ENCODE peak calls at places on chromosomes 5 and 9, in ten cellular contexts. One of them, this sample, is unnamed.

GRCh38 chr5:95027151-95027721 is 257.7 kb downstream of the MCTP1 start:
- DNase-seq in pancreas: no peak
- DNase-seq in stimulated activated CD8-positive, alpha-beta memory T cell treated with anti-CD3 and anti-CD28 coated beads, Interleukin-2, amount 100 ng/mL, for 48 hours: no peak
- DNase-seq in left lobe of liver: no peak
- DNase-seq in progenitor cell of endocrine pancreas: no peak
- DNase-seq in epithelial cell of esophagus: no peak
- DNase-seq in body of pancreas: no peak
- DNase-seq in osteocyte: no peak
- DNase-seq in SW 1271: no peak
- DNase-seq in stimulated activated naive B cell treated with anti-CD40 and anti-IgM and Interleukin-4, amounts not matched to agents 10 μg/mL and 1 μg/mL and 100 μg/mL, for 72 hours: no peak
- DNase-seq in this sample: peak; percentile 54

GRCh38 chr9:93111371-93112115 is 15.5 kb downstream of the CARD19 start:
- DNase-seq in pancreas: peak; percentile 52
- DNase-seq in stimulated activated CD8-positive, alpha-beta memory T cell treated with anti-CD3 and anti-CD28 coated beads, Interleukin-2, amount 100 ng/mL, for 48 hours: no peak
- DNase-seq in left lobe of liver: peak; percentile 47
- DNase-seq in progenitor cell of endocrine pancreas: no peak
- DNase-seq in epithelial cell of esophagus: peak; percentile 92
- DNase-seq in body of pancreas: no peak
- DNase-seq in osteocyte: no peak
- DNase-seq in SW 1271: no peak
- DNase-seq in stimulated activated naive B cell treated with anti-CD40 and anti-IgM and Interleukin-4, amounts not matched to agents 10 μg/mL and 1 μg/mL and 100 μg/mL, for 72 hours: peak; percentile 61
- DNase-seq in this sample: peak; percentile 35

GRCh38 chr9:132488611-132489010 is 78.6 kb downstream of the CFAP77 start:
- DNase-seq in pancreas: no peak
- DNase-seq in stimulated activated CD8-positive, alpha-beta memory T cell treated with anti-CD3 and anti-CD28 coated beads, Interleukin-2, amount 100 ng/mL, for 48 hours: no peak
- DNase-seq in left lobe of liver: no peak
- DNase-seq in progenitor cell of endocrine pancreas: no peak
- DNase-seq in epithelial cell of esophagus: no peak
- DNase-seq in body of pancreas: no peak
- DNase-seq in osteocyte: no peak
- DNase-seq in SW 1271: no peak
- DNase-seq in stimulated activated naive B cell treated with anti-CD40 and anti-IgM and Interleukin-4, amounts not matched to agents 10 μg/mL and 1 μg/mL and 100 μg/mL, for 72 hours: no peak
- DNase-seq in this sample: no peak

GRCh38 chr5:95761771-95762680 is 30.9 kb downstream of the RHOBTB3 start:
- DNase-seq in pancreas: no peak
- DNase-seq in stimulated activated CD8-positive, alpha-beta memory T cell treated with anti-CD3 and anti-CD28 coated beads, Interleukin-2, amount 100 ng/mL, for 48 hours: no peak
- DNase-seq in left lobe of liver: no peak
- DNase-seq in progenitor cell of endocrine pancreas: no peak
- DNase-seq in epithelial cell of esophagus: no peak
- DNase-seq in body of pancreas: no peak
- DNase-seq in osteocyte: no peak
- DNase-seq in SW 1271: no peak
- DNase-seq in stimulated activated naive B cell treated with anti-CD40 and anti-IgM and Interleukin-4, amounts not matched to agents 10 μg/mL and 1 μg/mL and 100 μg/mL, for 72 hours: no peak
- DNase-seq in this sample: peak; percentile 45

GRCh38 chr5:136080483-136081180 is 51.8 kb downstream of the TGFBI start:
- DNase-seq in pancreas: peak; percentile 81
- DNase-seq in stimulated activated CD8-positive, alpha-beta memory T cell treated with anti-CD3 and anti-CD28 coated beads, Interleukin-2, amount 100 ng/mL, for 48 hours: peak; percentile 59
- DNase-seq in left lobe of liver: peak; percentile 94
- DNase-seq in progenitor cell of endocrine pancreas: peak; percentile 41
- DNase-seq in epithelial cell of esophagus: peak; percentile 83
- DNase-seq in body of pancreas: peak; percentile 75
- DNase-seq in osteocyte: no peak
- DNase-seq in SW 1271: no peak
- DNase-seq in stimulated activated naive B cell treated with anti-CD40 and anti-IgM and Interleukin-4, amounts not matched to agents 10 μg/mL and 1 μg/mL and 100 μg/mL, for 72 hours: peak; percentile 81
- DNase-seq in this sample: peak; percentile 70

GRCh38 chr9:116193636-116194035 is 40.0 kb downstream of the PAPPA start:
- DNase-seq in pancreas: no peak
- DNase-seq in stimulated activated CD8-positive, alpha-beta memory T cell treated with anti-CD3 and anti-CD28 coated beads, Interleukin-2, amount 100 ng/mL, for 48 hours: no peak
- DNase-seq in left lobe of liver: no peak
- DNase-seq in progenitor cell of endocrine pancreas: no peak
- DNase-seq in epithelial cell of esophagus: peak; percentile 60
- DNase-seq in body of pancreas: no peak
- DNase-seq in osteocyte: no peak
- DNase-seq in SW 1271: no peak
- DNase-seq in stimulated activated naive B cell treated with anti-CD40 and anti-IgM and Interleukin-4, amounts not matched to agents 10 μg/mL and 1 μg/mL and 100 μg/mL, for 72 hours: no peak
- DNase-seq in this sample: peak; percentile 91

GRCh38 chr9:130215341-130216119 is 43.3 kb downstream of the NCS1 start:
- DNase-seq in pancreas: no peak
- DNase-seq in stimulated activated CD8-positive, alpha-beta memory T cell treated with anti-CD3 and anti-CD28 coated beads, Interleukin-2, amount 100 ng/mL, for 48 hours: no peak
- DNase-seq in left lobe of liver: no peak
- DNase-seq in progenitor cell of endocrine pancreas: no peak
- DNase-seq in epithelial cell of esophagus: no peak
- DNase-seq in body of pancreas: no peak
- DNase-seq in osteocyte: no peak
- DNase-seq in SW 1271: no peak
- DNase-seq in stimulated activated naive B cell treated with anti-CD40 and anti-IgM and Interleukin-4, amounts not matched to agents 10 μg/mL and 1 μg/mL and 100 μg/mL, for 72 hours: no peak
- DNase-seq in this sample: peak; percentile 22

GRCh38 chr9:105834404-105834803 is 140.1 kb downstream of the TMEM38B start:
- DNase-seq in pancreas: no peak
- DNase-seq in stimulated activated CD8-positive, alpha-beta memory T cell treated with anti-CD3 and anti-CD28 coated beads, Interleukin-2, amount 100 ng/mL, for 48 hours: no peak
- DNase-seq in left lobe of liver: no peak
- DNase-seq in progenitor cell of endocrine pancreas: no peak
- DNase-seq in epithelial cell of esophagus: no peak
- DNase-seq in body of pancreas: no peak
- DNase-seq in osteocyte: no peak
- DNase-seq in SW 1271: no peak
- DNase-seq in stimulated activated naive B cell treated with anti-CD40 and anti-IgM and Interleukin-4, amounts not matched to agents 10 μg/mL and 1 μg/mL and 100 μg/mL, for 72 hours: no peak
- DNase-seq in this sample: no peak

GRCh38 chr9:120531683-120532300 is 48.2 kb downstream of the CDK5RAP2 start:
- DNase-seq in pancreas: no peak
- DNase-seq in stimulated activated CD8-positive, alpha-beta memory T cell treated with anti-CD3 and anti-CD28 coated beads, Interleukin-2, amount 100 ng/mL, for 48 hours: no peak
- DNase-seq in left lobe of liver: no peak
- DNase-seq in progenitor cell of endocrine pancreas: no peak
- DNase-seq in epithelial cell of esophagus: peak; percentile 70
- DNase-seq in body of pancreas: no peak
- DNase-seq in osteocyte: no peak
- DNase-seq in SW 1271: no peak
- DNase-seq in stimulated activated naive B cell treated with anti-CD40 and anti-IgM and Interleukin-4, amounts not matched to agents 10 μg/mL and 1 μg/mL and 100 μg/mL, for 72 hours: no peak
- DNase-seq in this sample: peak; percentile 51

GRCh38 chr5:175195698-175196656 is 248.0 kb downstream of the DRD1 start:
- DNase-seq in pancreas: no peak
- DNase-seq in stimulated activated CD8-positive, alpha-beta memory T cell treated with anti-CD3 and anti-CD28 coated beads, Interleukin-2, amount 100 ng/mL, for 48 hours: no peak
- DNase-seq in left lobe of liver: no peak
- DNase-seq in progenitor cell of endocrine pancreas: peak; percentile 13
- DNase-seq in epithelial cell of esophagus: no peak
- DNase-seq in body of pancreas: no peak
- DNase-seq in osteocyte: no peak
- DNase-seq in SW 1271: no peak
- DNase-seq in stimulated activated naive B cell treated with anti-CD40 and anti-IgM and Interleukin-4, amounts not matched to agents 10 μg/mL and 1 μg/mL and 100 μg/mL, for 72 hours: no peak
- DNase-seq in this sample: no peak

GRCh38 chr9:130073373-130073772 is 19.7 kb downstream of the GPR107 start:
- DNase-seq in pancreas: no peak
- DNase-seq in stimulated activated CD8-positive, alpha-beta memory T cell treated with anti-CD3 and anti-CD28 coated beads, Interleukin-2, amount 100 ng/mL, for 48 hours: no peak
- DNase-seq in left lobe of liver: no peak
- DNase-seq in progenitor cell of endocrine pancreas: no peak
- DNase-seq in epithelial cell of esophagus: peak; percentile 40
- DNase-seq in body of pancreas: no peak
- DNase-seq in osteocyte: no peak
- DNase-seq in SW 1271: no peak
- DNase-seq in stimulated activated naive B cell treated with anti-CD40 and anti-IgM and Interleukin-4, amounts not matched to agents 10 μg/mL and 1 μg/mL and 100 μg/mL, for 72 hours: no peak
- DNase-seq in this sample: no peak

GRCh38 chr5:176750144-176750543 is 60.2 kb upstream of the UNC5A start:
- DNase-seq in pancreas: no peak
- DNase-seq in stimulated activated CD8-positive, alpha-beta memory T cell treated with anti-CD3 and anti-CD28 coated beads, Interleukin-2, amount 100 ng/mL, for 48 hours: no peak
- DNase-seq in left lobe of liver: no peak
- DNase-seq in progenitor cell of endocrine pancreas: no peak
- DNase-seq in epithelial cell of esophagus: no peak
- DNase-seq in body of pancreas: no peak
- DNase-seq in osteocyte: peak; percentile 69
- DNase-seq in SW 1271: no peak
- DNase-seq in stimulated activated naive B cell treated with anti-CD40 and anti-IgM and Interleukin-4, amounts not matched to agents 10 μg/mL and 1 μg/mL and 100 μg/mL, for 72 hours: no peak
- DNase-seq in this sample: no peak

GRCh38 chr5:2272755-2273154 is 390.0 kb upstream of the IRX4 start:
- DNase-seq in pancreas: no peak
- DNase-seq in stimulated activated CD8-positive, alpha-beta memory T cell treated with anti-CD3 and anti-CD28 coated beads, Interleukin-2, amount 100 ng/mL, for 48 hours: no peak
- DNase-seq in left lobe of liver: no peak
- DNase-seq in progenitor cell of endocrine pancreas: no peak
- DNase-seq in epithelial cell of esophagus: no peak
- DNase-seq in body of pancreas: no peak
- DNase-seq in osteocyte: no peak
- DNase-seq in SW 1271: no peak
- DNase-seq in stimulated activated naive B cell treated with anti-CD40 and anti-IgM and Interleukin-4, amounts not matched to agents 10 μg/mL and 1 μg/mL and 100 μg/mL, for 72 hours: no peak
- DNase-seq in this sample: no peak

GRCh38 chr5:132425975-132426524 is 56.5 kb downstream of the SLC22A5 start:
- DNase-seq in pancreas: no peak
- DNase-seq in stimulated activated CD8-positive, alpha-beta memory T cell treated with anti-CD3 and anti-CD28 coated beads, Interleukin-2, amount 100 ng/mL, for 48 hours: no peak
- DNase-seq in left lobe of liver: no peak
- DNase-seq in progenitor cell of endocrine pancreas: no peak
- DNase-seq in epithelial cell of esophagus: no peak
- DNase-seq in body of pancreas: no peak
- DNase-seq in osteocyte: no peak
- DNase-seq in SW 1271: no peak
- DNase-seq in stimulated activated naive B cell treated with anti-CD40 and anti-IgM and Interleukin-4, amounts not matched to agents 10 μg/mL and 1 μg/mL and 100 μg/mL, for 72 hours: no peak
- DNase-seq in this sample: no peak

GRCh38 chr5:72246239-72246580 is 73.8 kb downstream of the MRPS27 start:
- DNase-seq in pancreas: no peak
- DNase-seq in stimulated activated CD8-positive, alpha-beta memory T cell treated with anti-CD3 and anti-CD28 coated beads, Interleukin-2, amount 100 ng/mL, for 48 hours: no peak
- DNase-seq in left lobe of liver: no peak
- DNase-seq in progenitor cell of endocrine pancreas: no peak
- DNase-seq in epithelial cell of esophagus: peak; percentile 54
- DNase-seq in body of pancreas: no peak
- DNase-seq in osteocyte: no peak
- DNase-seq in SW 1271: no peak
- DNase-seq in stimulated activated naive B cell treated with anti-CD40 and anti-IgM and Interleukin-4, amounts not matched to agents 10 μg/mL and 1 μg/mL and 100 μg/mL, for 72 hours: no peak
- DNase-seq in this sample: no peak

GRCh38 chr5:119323630-119324000 is 32.2 kb upstream of the TNFAIP8 start:
- DNase-seq in pancreas: no peak
- DNase-seq in stimulated activated CD8-positive, alpha-beta memory T cell treated with anti-CD3 and anti-CD28 coated beads, Interleukin-2, amount 100 ng/mL, for 48 hours: no peak
- DNase-seq in left lobe of liver: no peak
- DNase-seq in progenitor cell of endocrine pancreas: no peak
- DNase-seq in epithelial cell of esophagus: peak; percentile 95
- DNase-seq in body of pancreas: no peak
- DNase-seq in osteocyte: no peak
- DNase-seq in SW 1271: no peak
- DNase-seq in stimulated activated naive B cell treated with anti-CD40 and anti-IgM and Interleukin-4, amounts not matched to agents 10 μg/mL and 1 μg/mL and 100 μg/mL, for 72 hours: no peak
- DNase-seq in this sample: peak; percentile 34